ENCODE peak calls at places on chromosomes 6 and 20, in ten cellular contexts. G is stimulated activated naive CD4-positive, alpha-beta T cell treated with Interleukin-2 at 50 U/mL for 16 hours; T is fibroblast of the conjunctiva; A is HFFc6; L is activated CD4-positive, alpha-beta T cell treated with anti-CD3 and anti-CD28 coated beads, Interleukin-2, amount 50 U/mL, for 1 hour; W is cardiac muscle cell; N is NCI-H345; F is CD4-positive, alpha-beta T cell; Z is brain microvascular endothelial cell; X is mucosa of descending colon. O is an unnamed sample.

GRCh38 chr6:116218172-116218633 is 35.7 kb downstream of the TSPYL4 start:
- DNase-seq in Z (no peak), X (no peak), N (no peak), L (no peak), A (peak; percentile 43), T (no peak), W (no peak), G (no peak), F (no peak), O (no peak)

GRCh38 chr6:40891131-40891530 is 147.9 kb downstream of the UNC5CL start:
- DNase-seq in N (no peak), W (no peak), X (no peak), A (no peak), G (no peak), F (no peak), Z (no peak), L (no peak), T (no peak), O (no peak)

GRCh38 chr20:25308671-25309394 is 60.9 kb downstream of the PYGB start:
- DNase-seq in A (peak; percentile 63), G (no peak), T (no peak), L (no peak), W (no peak), Z (peak; percentile 81), F (no peak), N (no peak), X (peak; percentile 34), O (no peak)

GRCh38 chr6:126293891-126294524 is 45.9 kb upstream of the CENPW start:
- DNase-seq in W (no peak), A (no peak), G (no peak), Z (no peak), F (no peak), X (no peak), L (no peak), T (no peak), N (no peak), O (no peak)

GRCh38 chr6:137693737-137694136 is 173.3 kb upstream of the TNFAIP3 start:
- DNase-seq in W (no peak), N (no peak), T (no peak), L (no peak), F (no peak), G (no peak), X (no peak), A (no peak), Z (no peak), O (no peak)

GRCh38 chr6:128520436-128521301 is at the start of gene PTPRK:
- DNase-seq in A (peak; percentile 88), T (peak; percentile 78), Z (peak; percentile 91), L (peak; percentile 85), N (peak; percentile 26), G (peak; percentile 86), X (peak; percentile 96), F (peak; percentile 85), W (peak; percentile 95), O (peak; percentile 60)

GRCh38 chr6:140385686-140386085 is 1011.2 kb upstream of the CITED2 start:
- DNase-seq in L (no peak), Z (peak; percentile 11), F (no peak), G (no peak), T (no peak), W (no peak), N (no peak), X (no peak), A (no peak), O (no peak)

GRCh38 chr6:14026831-14027539 is 90.6 kb upstream of the CD83 start:
- DNase-seq in N (no peak), W (no peak), L (no peak), A (no peak), G (no peak), Z (no peak), F (no peak), T (no peak), X (no peak), O (no peak)

GRCh38 chr6:16681260-16681873 is 79.9 kb downstream of the ATXN1 start:
- DNase-seq in X (no peak), Z (peak; percentile 78), W (peak; percentile 64), N (no peak), F (no peak), T (peak; percentile 86), A (peak; percentile 92), L (no peak), G (no peak), O (no peak)